ENCODE peak calls at places on chromosomes 11 and 22, in nine cellular contexts. G is pancreas, P is AG04450, N is psoas muscle, Z is fibroblast of lung, B is hepatocyte, X is uterus, Q is left ventricle myocardium inferior, K is GM23248. M is an unnamed sample.
A peak's percentile ranks its signal among the peaks of the same experiment; 100 is the strongest.

GRCh38 chr22:29456211-29456671 is 17.9 kb downstream of the RFPL1 start:
- DNase-seq in G (no peak), N (no peak), Q (no peak), Z (no peak), X (no peak), B (no peak), P (no peak), K (peak; percentile 34), M (no peak)

GRCh38 chr11:39541945-39542351 is 1917.5 kb downstream of the LRRC4C start:
- DNase-seq in X (no peak), Q (no peak), G (no peak), P (no peak), Z (no peak), N (no peak), B (peak; percentile 36), K (no peak), M (no peak)

GRCh38 chr11:15327786-15328231 is 213.1 kb downstream of the INSC start:
- DNase-seq in B (peak; percentile 84), Z (peak; percentile 52), G (peak; percentile 69), X (peak; percentile 19), P (peak; percentile 7), Q (peak; percentile 33), N (peak; percentile 25), K (peak; percentile 35), M (peak; percentile 9)

GRCh38 chr11:63599211-63600122 is 14.8 kb downstream of the PLAAT3 start:
- DNase-seq in K (peak; percentile 93), G (no peak), N (no peak), B (no peak), Z (no peak), X (no peak), P (no peak), Q (no peak), M (no peak)

GRCh38 chr11:59753650-59754493 is 1.3 kb upstream of the STX3 start:
- DNase-seq in P (peak; percentile 26), K (peak; percentile 88), B (peak; percentile 93), N (peak; percentile 85), Q (peak; percentile 87), X (peak; percentile 86), Z (peak; percentile 74), G (peak; percentile 84), M (peak; percentile 45)

GRCh38 chr11:128036556-128037093 is 550.7 kb downstream of the ETS1 start:
- DNase-seq in Z (no peak), X (no peak), Q (no peak), N (no peak), K (peak; percentile 26), B (no peak), P (no peak), G (no peak), M (no peak)

GRCh38 chr11:33211588-33211987 is 45.6 kb upstream of the HIPK3 start:
- DNase-seq in X (no peak), P (no peak), K (no peak), Z (no peak), B (no peak), Q (no peak), G (no peak), N (no peak), M (no peak)

GRCh38 chr11:19977941-19978340 is 182.3 kb downstream of the DBX1 start:
- DNase-seq in X (no peak), Q (no peak), K (no peak), P (no peak), N (no peak), Z (no peak), B (no peak), G (no peak), M (no peak)

GRCh38 chr11:32563600-32563959 is 20.1 kb upstream of the EIF3M start:
- DNase-seq in Z (no peak), B (no peak), Q (no peak), N (no peak), P (no peak), K (no peak), G (no peak), X (no peak), M (no peak)

GRCh38 chr22:37749223-37749622 is 52.4 kb downstream of the TRIOBP start:
- DNase-seq in N (no peak), X (no peak), G (no peak), B (no peak), K (no peak), Z (no peak), P (no peak), Q (no peak), M (no peak)

GRCh38 chr22:37747090-37747714 is 50.4 kb downstream of the TRIOBP start:
- DNase-seq in K (peak; percentile 70), G (no peak), B (peak; percentile 48), Q (peak; percentile 54), N (peak; percentile 56), X (peak; percentile 54), Z (peak; percentile 50), P (no peak), M (no peak)

GRCh38 chr22:37748659-37749058 is 51.8 kb downstream of the TRIOBP start:
- DNase-seq in X (no peak), Q (no peak), N (no peak), G (no peak), Z (no peak), P (no peak), K (no peak), B (peak; percentile 44), M (no peak)

GRCh38 chr22:37746366-37747089 is 49.7 kb downstream of the TRIOBP start:
- DNase-seq in X (no peak), Q (peak; percentile 49), N (no peak), K (peak; percentile 64), P (no peak), G (no peak), Z (no peak), B (no peak), M (no peak)

DNA sequence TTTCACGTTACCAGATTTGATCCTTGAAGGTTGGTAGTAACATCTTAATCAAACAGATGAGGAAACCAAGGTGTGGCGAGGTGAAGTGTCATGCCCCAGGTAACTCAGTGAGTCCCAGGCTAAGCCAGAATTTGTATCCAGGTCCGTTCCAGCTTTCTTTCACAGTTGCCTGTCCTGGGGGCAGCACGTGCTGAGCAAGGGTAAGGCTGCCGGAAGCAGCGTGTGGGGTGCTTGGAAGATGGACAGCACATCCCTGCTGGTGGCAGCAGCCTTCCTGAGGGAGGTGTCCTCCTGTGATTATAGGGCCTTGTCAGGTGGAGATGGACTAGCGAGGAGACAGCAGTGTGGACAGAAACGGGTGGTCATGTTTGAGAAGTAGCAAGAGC is 50.9 kb downstream of the TRIOBP start:
- DNase-seq in P (no peak), X (no peak), B (no peak), K (peak; percentile 24), Q (no peak), N (no peak), Z (no peak), G (no peak), M (no peak)
- H3K27ac ChIP-seq in P (peak overlapping the region; percentile 31), X (peak overlapping the region; percentile 96), B (peak overlapping the region; percentile 97), K (peak overlapping the region; percentile 71), Q (peak overlapping the region; percentile 100), N (peak overlapping the region; percentile 82), Z (peak overlapping the region; percentile 93), G (peak overlapping the region; percentile 4), M (no peak overlapping the region)

GRCh38 chr11:80122211-80122610 is 681.4 kb upstream of the TENM4 start:
- DNase-seq in Z (peak; percentile 9), B (no peak), P (no peak), G (no peak), N (no peak), K (no peak), Q (no peak), X (no peak), M (no peak)

GRCh38 chr11:80116796-80117195 is 676.0 kb upstream of the TENM4 start:
- DNase-seq in N (no peak), P (no peak), Q (no peak), K (no peak), X (no peak), G (no peak), B (no peak), Z (no peak), M (no peak)

GRCh38 chr11:80118071-80118470 is 677.2 kb upstream of the TENM4 start:
- DNase-seq in B (no peak), Z (no peak), K (no peak), P (no peak), X (no peak), G (no peak), Q (no peak), N (no peak), M (peak; percentile 13)
- H3K27ac ChIP-seq in B (no peak overlapping the region), Z (no peak overlapping the region), K (no peak overlapping the region), P (no peak overlapping the region), X (no peak overlapping the region), G (no peak overlapping the region), Q (no peak overlapping the region), N (no peak overlapping the region), M (no peak overlapping the region)

GRCh38 chr11:132904091-132904490 is 628.2 kb downstream of the OPCML start:
- DNase-seq in X (no peak), B (no peak), Z (no peak), N (no peak), P (no peak), G (no peak), Q (no peak), K (no peak), M (no peak)
- H3K27ac ChIP-seq in X (no peak overlapping the region), B (no peak overlapping the region), Z (no peak overlapping the region), N (no peak overlapping the region), P (no peak overlapping the region), G (no peak overlapping the region), Q (no peak overlapping the region), K (no peak overlapping the region), M (no peak overlapping the region)

GRCh38 chr22:42717197-42717967 is 3.3 kb downstream of the A4GALT start:
- DNase-seq in G (no peak), Z (no peak), N (no peak), K (peak; percentile 33), Q (no peak), P (no peak), B (no peak), X (peak; percentile 82), M (no peak)

GRCh38 chr22:42720263-42721044 is at the start of gene A4GALT:
- DNase-seq in X (no peak), N (no peak), Z (no peak), Q (peak; percentile 52), G (no peak), B (peak; percentile 31), K (peak; percentile 55), P (no peak), M (no peak)

GRCh38 chr22:42719133-42719532 is 1.5 kb downstream of the A4GALT start:
- DNase-seq in B (no peak), G (no peak), K (peak; percentile 52), Z (no peak), Q (no peak), N (no peak), X (no peak), P (no peak), M (no peak)

GRCh38 chr22:42721045-42721434 is 370 bp upstream of the A4GALT start:
- DNase-seq in G (no peak), Q (no peak), Z (no peak), B (no peak), K (peak; percentile 47), X (no peak), N (no peak), P (no peak), M (no peak)

DNA sequence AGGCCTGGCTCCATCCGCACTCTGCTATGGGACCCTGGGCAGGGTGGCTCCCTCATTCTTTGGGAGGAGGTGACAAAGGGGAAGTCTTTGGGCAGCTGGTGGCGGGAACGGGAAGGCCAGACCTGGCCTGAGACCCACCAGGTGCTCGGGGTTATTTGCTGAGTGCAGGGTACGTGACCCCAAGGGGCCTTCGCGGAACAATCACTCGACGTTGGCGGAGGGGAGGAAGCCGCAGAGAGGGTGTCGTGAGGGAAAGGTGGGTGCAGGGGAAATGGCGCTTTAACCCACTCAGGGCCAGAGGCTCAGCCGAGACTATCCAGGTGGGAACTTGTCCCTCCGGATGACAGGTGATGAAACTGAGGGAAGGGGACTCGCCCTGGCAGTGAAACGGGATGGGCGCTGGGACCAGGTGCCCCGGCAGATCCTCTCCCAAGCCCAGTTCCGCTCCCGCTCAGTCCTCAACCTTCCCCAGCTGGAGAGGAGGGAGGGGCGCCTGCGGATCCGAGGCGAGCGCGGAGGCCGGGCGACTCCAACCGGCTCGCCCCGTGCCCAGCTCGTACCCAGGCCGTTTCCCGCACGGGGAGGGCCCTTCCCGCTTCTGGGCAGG is 911 bp downstream of the A4GALT start:
- DNase-seq in G (no peak), K (no peak), B (no peak), Q (no peak), N (no peak), X (no peak), Z (no peak), P (no peak), M (no peak)
- H3K27ac ChIP-seq in G (no peak overlapping the region), K (no peak overlapping the region), B (no peak overlapping the region), Q (peak overlapping the region; percentile 99), N (peak overlapping the region; percentile 79), X (peak overlapping the region; percentile 97), Z (no peak overlapping the region), P (no peak overlapping the region), M (no peak overlapping the region)

M was measured in caudate nucleus.